ENCODE peak calls at places on chromosome 4, in ten cellular contexts. Q is brain microvascular endothelial cell, A is transverse colon, Y is cardiac muscle cell, L is tibial artery, X is WERI-Rb-1, O is pancreas, Z is body of pancreas, M is A549, S is heart right ventricle. E is an unnamed sample.

GRCh38 chr4:6991771-6992557 is 51.2 kb upstream of the TADA2B start:
- DNase-seq in X (no peak), O (no peak), Z (peak), L (no peak), A (no peak), Y (peak), M (no peak), Q (peak), S (no peak), E (peak)

GRCh38 chr4:4658051-4658450 is 116.2 kb upstream of the STX18 start:
- DNase-seq in Y (no peak), S (no peak), L (no peak), Z (no peak), X (no peak), A (no peak), Q (no peak), O (no peak), M (no peak), E (no peak)

GRCh38 chr4:89067407-89067806 is 10.4 kb upstream of the FAM13A start:
- DNase-seq in Y (no peak), A (no peak), Q (no peak), L (no peak), Z (no peak), X (no peak), S (no peak), M (no peak), O (no peak), E (no peak)

GRCh38 chr4:112842513-112842912 is 205.6 kb downstream of the LARP7 start:
- DNase-seq in Z (no peak), Q (no peak), X (no peak), M (no peak), L (no peak), S (no peak), O (no peak), Y (no peak), A (no peak), E (no peak)

GRCh38 chr4:36414248-36414647 is 132.8 kb downstream of the DTHD1 start:
- DNase-seq in X (no peak), S (no peak), L (no peak), Q (no peak), Y (no peak), M (no peak), Z (no peak), A (no peak), O (no peak), E (no peak)

GRCh38 chr4:4349902-4350301 is 37.0 kb upstream of the NSG1 start:
- DNase-seq in X (no peak), M (no peak), Q (no peak), L (no peak), Z (no peak), O (no peak), Y (no peak), S (no peak), A (no peak), E (no peak)

GRCh38 chr4:153045111-153045982 is 109.2 kb downstream of the FHDC1 start:
- DNase-seq in M (no peak), X (no peak), A (no peak), O (no peak), Y (no peak), S (no peak), Z (no peak), L (no peak), Q (no peak), E (no peak)

GRCh38 chr4:20430555-20430954 is 178.8 kb downstream of the SLIT2 start:
- DNase-seq in Z (no peak), Q (peak), M (no peak), Y (peak), X (no peak), S (no peak), O (no peak), L (no peak), A (peak), E (no peak)

GRCh38 chr4:124753941-124754581 is 41.5 kb upstream of the ANKRD50 start:
- DNase-seq in X (no peak), O (peak), A (no peak), Y (peak), Z (peak), S (no peak), L (no peak), M (no peak), Q (no peak), E (no peak)

GRCh38 chr4:78691971-78692814 is 84.0 kb upstream of the BMP2K start:
- DNase-seq in M (no peak), Y (peak), X (no peak), S (peak), L (no peak), A (no peak), O (no peak), Q (peak), Z (no peak), E (no peak)

GRCh38 chr4:76235407-76235806 is 16.1 kb upstream of the FAM47E start:
- DNase-seq in S (no peak), X (no peak), O (no peak), M (no peak), L (no peak), Q (no peak), Z (no peak), A (no peak), Y (no peak), E (no peak)

GRCh38 chr4:2484993-2485392 is 16.1 kb downstream of the RNF4 start:
- DNase-seq in Y (peak), L (peak), A (peak), S (peak), Q (no peak), X (no peak), M (no peak), O (peak), Z (peak), E (peak)

GRCh38 chr4:127965803-127966175 is 583 bp downstream of the ABHD18 start:
- DNase-seq in M (peak), X (peak), Q (peak), L (peak), Y (peak), O (peak), S (peak), Z (peak), A (peak), E (peak)

GRCh38 chr4:100462206-100462605 is 55.6 kb downstream of the EMCN start:
- DNase-seq in A (no peak), L (no peak), Q (no peak), O (no peak), X (no peak), Z (no peak), M (no peak), Y (no peak), S (no peak), E (no peak)

GRCh38 chr4:120801171-120801758 is 121.3 kb downstream of the PRDM5 start:
- DNase-seq in A (no peak), X (no peak), S (peak), M (no peak), O (no peak), Q (peak), Y (peak), L (peak), Z (no peak), E (no peak)

GRCh38 chr4:17367201-17367600 is 144.7 kb downstream of the QDPR start:
- DNase-seq in Z (no peak), O (no peak), A (no peak), S (no peak), X (no peak), L (no peak), M (no peak), Q (no peak), Y (no peak), E (no peak)

GRCh38 chr4:26239796-26240195 is 81.0 kb upstream of the RBPJ start:
- DNase-seq in M (no peak), X (no peak), Q (no peak), Y (no peak), O (no peak), Z (no peak), A (no peak), L (no peak), S (no peak), E (no peak)

GRCh38 chr4:122783301-122784215 is 43.1 kb upstream of the FGF2 start:
- DNase-seq in L (peak), X (no peak), A (peak), M (peak), Q (peak), O (no peak), S (peak), Z (peak), Y (peak), E (peak)

GRCh38 chr4:186151499-186151898 is 39.9 kb upstream of the CYP4V2 start:
- DNase-seq in L (no peak), Y (no peak), Q (no peak), A (no peak), M (no peak), O (no peak), S (no peak), Z (no peak), X (no peak), E (no peak)
- H3K27ac ChIP-seq in L (no peak), Y (no peak), Q (no peak), A (no peak), M (no peak), O (no peak), S (no peak), Z (no peak), X (no peak), E (no peak)

GRCh38 chr4:8897768-8898167 is 26.1 kb upstream of the HMX1 start:
- DNase-seq in Z (no peak), A (no peak), S (no peak), Q (no peak), O (peak), M (no peak), Y (no peak), X (no peak), L (no peak), E (no peak)
- H3K27ac ChIP-seq in Z (no peak), A (no peak), S (no peak), Q (no peak), O (no peak), M (no peak), Y (no peak), X (no peak), L (no peak), E (no peak)

DNA sequence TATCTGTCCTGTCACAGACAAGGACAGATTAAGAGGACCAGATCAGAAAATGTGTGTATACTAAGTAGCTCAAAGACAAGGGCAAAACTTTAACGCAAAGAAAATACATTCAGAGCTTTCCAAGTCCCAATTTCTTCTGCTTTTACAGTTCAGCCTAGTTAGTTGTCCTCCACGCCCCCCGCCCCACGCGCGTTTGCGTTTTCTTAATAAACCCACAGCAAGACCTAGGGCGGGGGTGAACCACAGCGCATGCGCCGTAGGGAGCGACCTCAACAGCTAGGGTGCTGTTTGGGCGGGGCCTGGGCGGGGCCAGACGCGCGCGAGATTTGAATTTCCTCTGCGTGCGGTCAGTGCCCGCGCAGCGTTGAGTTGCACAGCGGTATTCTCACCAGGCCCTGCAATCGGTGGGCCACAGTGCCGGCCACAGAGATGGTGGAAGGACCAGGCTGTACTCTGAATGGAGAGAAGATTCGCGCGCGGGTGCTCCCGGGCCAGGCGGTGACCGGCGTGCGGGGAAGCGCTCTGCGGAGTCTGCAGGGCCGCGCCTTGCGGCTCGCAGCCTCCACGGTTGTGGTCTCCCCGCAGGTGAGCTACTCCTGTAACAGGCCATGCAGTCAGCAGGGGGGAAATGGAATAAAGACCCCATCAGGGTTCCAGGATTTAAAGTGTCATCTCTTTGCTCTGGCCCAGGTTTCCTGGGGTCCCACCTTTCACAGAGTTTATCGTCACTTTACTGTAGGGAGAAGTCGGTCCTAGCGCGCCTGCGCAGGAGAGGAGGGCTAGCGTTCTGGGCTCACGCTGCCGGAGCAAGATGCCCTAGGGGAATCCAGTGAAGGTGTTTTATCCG is at the start of gene NEIL3:
- DNase-seq in Z (peak), M (peak), Q (peak), Y (peak), L (peak), A (peak), X (peak), S (peak), O (peak), E (peak)
- H3K27ac ChIP-seq in Z (no peak), M (peak), Q (no peak), Y (no peak), L (peak), A (no peak), X (peak), S (no peak), O (no peak), E (no peak)

GRCh38 chr4:140689628-140690027 is 66.6 kb downstream of the TBC1D9 start:
- DNase-seq in M (no peak), Q (no peak), O (no peak), S (no peak), Z (no peak), L (no peak), Y (no peak), X (no peak), A (no peak), E (no peak)

GRCh38 chr4:140695483-140695882 is 60.7 kb downstream of the TBC1D9 start:
- DNase-seq in Q (no peak), O (no peak), S (no peak), A (no peak), Z (no peak), X (no peak), Y (no peak), L (no peak), M (no peak), E (no peak)

GRCh38 chr4:140690093-140690492 is 66.1 kb downstream of the TBC1D9 start:
- DNase-seq in M (no peak), O (no peak), S (no peak), L (no peak), Z (no peak), A (no peak), Y (no peak), Q (no peak), X (no peak), E (no peak)

GRCh38 chr4:140691369-140691768 is 64.8 kb downstream of the TBC1D9 start:
- DNase-seq in L (no peak), Q (peak), Z (no peak), Y (peak), O (no peak), S (no peak), A (no peak), X (no peak), M (no peak), E (peak)

GRCh38 chr4:140693577-140693976 is 62.6 kb downstream of the TBC1D9 start:
- DNase-seq in L (no peak), Z (no peak), Y (peak), S (no peak), Q (no peak), X (no peak), O (no peak), A (no peak), M (no peak), E (no peak)
- H3K27ac ChIP-seq in L (no peak), Z (no peak), Y (no peak), S (no peak), Q (no peak), X (no peak), O (no peak), A (no peak), M (no peak), E (peak)